ENCODE peak calls at places on chromosomes 2 and 18, in ten cellular contexts. P, A, J, E, M, O, F, Q, S and I are unnamed samples.

GRCh38 chr18:26756556-26756955 is 109.0 kb downstream of the AQP4 start:
- DNase-seq in S (no peak), Q (no peak), J (no peak), P (no peak), E (no peak), F (no peak), M (no peak), A (no peak), O (no peak), I (no peak)

GRCh38 chr2:222592176-222592575 is 63.7 kb downstream of the FARSB start:
- DNase-seq in J (no peak), P (no peak), S (no peak), Q (no peak), M (no peak), E (no peak), O (no peak), F (no peak), A (no peak), I (no peak)

GRCh38 chr2:161234627-161235026 is 73.6 kb upstream of the PSMD14 start:
- DNase-seq in E (no peak), A (no peak), M (no peak), P (no peak), S (no peak), Q (no peak), J (no peak), O (no peak), F (no peak), I (no peak)

GRCh38 chr2:146701183-146701582 is 1143.6 kb upstream of the ACVR2A start:
- DNase-seq in S (peak), J (no peak), E (no peak), A (no peak), F (no peak), P (no peak), O (no peak), M (no peak), Q (no peak), I (no peak)

GRCh38 chr2:126661702-126662465 is 5.9 kb downstream of the GYPC start:
- DNase-seq in M (no peak), A (no peak), O (no peak), S (no peak), J (no peak), Q (no peak), E (no peak), F (no peak), P (no peak), I (no peak)

GRCh38 chr2:192885569-192886160 is 690.9 kb upstream of the TMEFF2 start:
- DNase-seq in Q (no peak), M (no peak), F (no peak), J (no peak), A (no peak), O (no peak), P (no peak), E (no peak), S (no peak), I (peak)

GRCh38 chr2:23516546-23517256 is 131.7 kb downstream of the KLHL29 start:
- DNase-seq in E (peak), M (no peak), J (no peak), P (no peak), Q (no peak), A (no peak), O (no peak), F (no peak), S (no peak), I (no peak)

GRCh38 chr2:171706152-171706803 is 19.0 kb downstream of the DYNC1I2 start:
- DNase-seq in M (no peak), F (no peak), J (no peak), A (no peak), Q (no peak), P (no peak), S (no peak), E (no peak), O (no peak), I (peak)

GRCh38 chr2:70349921-70350685 is 48.2 kb upstream of the FAM136A start:
- DNase-seq in F (no peak), M (no peak), A (no peak), E (no peak), Q (no peak), J (no peak), P (no peak), O (no peak), S (no peak), I (no peak)

GRCh38 chr2:135600915-135601314 is 69.6 kb downstream of the R3HDM1 start:
- DNase-seq in O (no peak), A (no peak), J (no peak), M (no peak), F (no peak), Q (no peak), S (no peak), E (no peak), P (no peak), I (no peak)

GRCh38 chr18:10234281-10234680 is 220.2 kb upstream of the APCDD1 start:
- DNase-seq in P (no peak), O (no peak), J (no peak), A (no peak), E (no peak), M (no peak), F (no peak), S (no peak), Q (no peak), I (no peak)

DNA sequence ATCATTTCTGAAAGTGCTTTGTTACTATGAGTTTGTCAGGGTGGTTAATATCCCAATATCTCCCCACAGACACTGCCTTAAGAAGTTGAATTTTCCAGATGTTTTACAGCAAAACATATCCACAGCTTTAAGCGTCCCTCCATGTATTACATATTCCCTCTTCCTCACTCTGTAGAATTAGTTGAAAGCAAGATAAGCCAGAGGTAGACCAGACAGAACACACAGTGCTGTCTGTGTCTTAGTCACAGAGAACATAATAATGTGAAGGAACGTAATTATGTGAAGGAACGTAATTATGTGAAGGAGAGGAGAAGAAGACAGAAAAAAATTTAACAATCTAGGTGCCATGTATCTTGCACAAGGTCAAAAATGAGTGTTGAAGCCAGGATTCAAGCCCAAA is 81.9 kb upstream of the LRATD1 start:
- DNase-seq in F (no peak), J (no peak), P (no peak), S (no peak), O (no peak), Q (no peak), E (no peak), A (no peak), M (no peak), I (no peak)
- H3K27ac ChIP-seq in F (no peak), J (no peak), P (no peak), S (no peak), O (no peak), Q (no peak), E (no peak), A (no peak), M (no peak), I (no peak)

GRCh38 chr2:229564300-229564907 is 150.0 kb downstream of the DNER start:
- DNase-seq in M (no peak), S (no peak), O (no peak), F (no peak), J (no peak), P (no peak), Q (no peak), A (no peak), E (no peak), I (no peak)

GRCh38 chr2:229563388-229563787 is 151.0 kb downstream of the DNER start:
- DNase-seq in M (no peak), O (no peak), F (no peak), S (no peak), A (no peak), Q (no peak), E (no peak), J (no peak), P (no peak), I (no peak)

GRCh38 chr2:229566380-229566779 is 148.0 kb downstream of the DNER start:
- DNase-seq in A (no peak), P (no peak), J (no peak), E (no peak), F (no peak), S (no peak), Q (no peak), M (no peak), O (no peak), I (no peak)

GRCh38 chr2:229562472-229563127 is 151.8 kb downstream of the DNER start:
- DNase-seq in F (no peak), P (no peak), E (no peak), Q (no peak), M (no peak), S (no peak), O (no peak), J (no peak), A (no peak), I (no peak)
- TF ChIP-seq CTCF in F (no peak), P (no peak), E (no peak), Q (no peak), M (no peak), S (peak), O (no peak), J (no peak), A (no peak), I (no peak)

DNA sequence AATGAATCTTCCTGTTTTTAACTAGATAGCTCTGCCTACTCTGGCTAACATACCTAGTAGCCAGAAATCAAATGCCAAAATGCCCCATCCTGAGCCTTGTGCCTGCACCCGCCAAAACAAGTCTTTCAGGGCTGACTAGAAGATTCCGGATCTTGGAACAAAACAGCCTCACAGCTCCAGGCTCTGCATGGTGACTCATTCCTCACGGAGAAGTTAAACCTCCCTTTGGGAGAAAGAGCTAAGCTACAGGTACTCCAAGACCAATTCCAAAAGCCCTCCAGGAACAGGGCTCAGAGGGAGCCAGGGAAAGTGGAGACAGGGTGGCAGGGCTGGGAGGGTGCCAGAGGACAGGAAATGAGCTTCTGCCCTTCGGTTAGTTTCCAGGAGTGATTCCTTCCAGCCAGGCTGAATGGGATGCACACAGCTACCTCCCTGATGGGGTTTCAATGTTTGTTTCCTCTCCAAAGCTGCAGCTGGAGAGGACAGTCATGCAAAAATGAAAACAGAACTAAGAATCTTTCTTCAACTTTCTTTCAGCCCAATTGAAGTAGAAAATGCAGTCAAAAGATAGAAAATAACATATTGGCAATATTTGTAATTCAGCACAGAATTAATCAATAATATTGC is 295.6 kb downstream of the TNS1 start:
- DNase-seq in P (no peak), J (no peak), E (peak), O (peak), F (no peak), M (no peak), S (no peak), Q (no peak), A (no peak), I (peak)
- H3K27ac ChIP-seq in P (no peak), J (no peak), E (no peak), O (peak), F (no peak), M (peak), S (no peak), Q (no peak), A (no peak), I (peak)

GRCh38 chr2:224801360-224801759 is 85.2 kb upstream of the CCDC195 start:
- DNase-seq in S (peak), P (no peak), Q (no peak), A (no peak), E (no peak), M (no peak), J (no peak), F (no peak), O (no peak), I (no peak)

GRCh38 chr2:224802407-224802806 is 86.2 kb upstream of the CCDC195 start:
- DNase-seq in E (no peak), P (no peak), M (no peak), Q (no peak), A (no peak), S (peak), F (no peak), J (no peak), O (no peak), I (no peak)

GRCh38 chr2:224807153-224807964 is 91.2 kb upstream of the CCDC195 start:
- DNase-seq in M (no peak), O (no peak), P (no peak), Q (no peak), J (no peak), A (no peak), F (no peak), S (no peak), E (no peak), I (peak)
- TF ChIP-seq CTCF in M (no peak), O (no peak), P (no peak), Q (no peak), J (peak), A (no peak), F (no peak), S (peak), E (no peak), I (no peak)

DNA sequence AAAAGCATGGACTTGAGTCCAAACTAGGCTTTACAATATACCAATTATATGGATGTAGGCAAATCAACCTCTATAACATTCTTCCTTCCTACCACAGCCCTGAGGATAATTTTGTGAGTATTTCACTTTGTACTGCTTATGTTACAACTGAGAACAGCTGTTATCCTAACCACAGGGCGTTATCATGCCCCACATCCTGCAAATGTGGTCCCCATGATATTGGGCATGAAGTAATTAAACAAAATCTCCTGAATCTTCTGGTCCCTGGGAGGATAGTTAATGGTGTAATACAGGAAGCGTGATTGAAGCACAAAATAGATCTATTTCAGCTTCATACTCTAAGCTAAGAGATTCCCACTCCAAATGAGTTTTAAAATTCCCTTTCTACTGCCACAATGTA is 223.6 kb downstream of the CDH20 start:
- DNase-seq in F (no peak), Q (no peak), O (no peak), S (no peak), E (no peak), J (no peak), P (no peak), M (no peak), A (no peak), I (no peak)
- H3K27ac ChIP-seq in F (no peak), Q (no peak), O (no peak), S (no peak), E (no peak), J (no peak), P (no peak), M (no peak), A (no peak), I (no peak)

DNA sequence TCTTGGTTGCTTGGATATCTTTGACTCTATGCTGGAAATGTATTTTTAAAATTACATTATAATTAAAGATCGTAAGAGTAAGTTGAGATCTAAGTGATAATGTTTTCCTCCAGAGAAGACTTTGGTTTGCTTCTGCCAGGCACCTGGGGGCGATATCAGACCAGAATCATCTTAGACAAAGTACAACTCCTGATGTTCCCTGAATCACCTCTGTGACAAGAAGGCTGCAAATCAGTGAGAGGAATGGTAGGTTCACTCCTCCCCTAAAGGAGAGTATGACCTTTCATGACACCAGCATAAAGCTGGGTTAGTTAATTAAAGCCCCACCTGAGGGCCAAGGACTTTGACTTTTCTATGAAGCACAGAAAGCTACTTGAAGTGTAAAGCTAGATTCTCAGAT is 114.4 kb upstream of the DTNA start:
- DNase-seq in M (peak), J (no peak), Q (no peak), S (peak), E (no peak), A (no peak), P (no peak), O (no peak), F (no peak), I (no peak)
- TF ChIP-seq CTCF in M (peak), J (peak), Q (no peak), S (peak), E (peak), A (peak), P (no peak), O (peak), F (no peak), I (no peak)

GRCh38 chr2:215880970-215881369 is 132.4 kb downstream of the MREG start:
- DNase-seq in A (no peak), M (no peak), Q (no peak), J (no peak), E (no peak), P (no peak), F (no peak), O (no peak), S (no peak), I (no peak)

GRCh38 chr2:215879977-215880940 is 133.1 kb downstream of the MREG start:
- DNase-seq in P (no peak), A (no peak), J (no peak), E (no peak), S (no peak), Q (no peak), O (no peak), M (no peak), F (no peak), I (no peak)

GRCh38 chr2:215883799-215884198 is 129.6 kb downstream of the MREG start:
- DNase-seq in Q (no peak), E (no peak), P (no peak), S (no peak), J (no peak), F (no peak), A (no peak), M (no peak), O (no peak), I (no peak)

GRCh38 chr2:215882689-215883088 is 130.7 kb downstream of the MREG start:
- DNase-seq in Q (no peak), A (no peak), S (no peak), F (no peak), J (no peak), P (no peak), O (no peak), E (no peak), M (no peak), I (peak)

GRCh38 chr2:215881582-215881981 is 131.8 kb downstream of the MREG start:
- DNase-seq in S (no peak), Q (no peak), J (no peak), M (no peak), A (no peak), P (no peak), F (no peak), O (no peak), E (no peak), I (no peak)
- H3K27ac ChIP-seq in S (no peak), Q (no peak), J (no peak), M (no peak), A (no peak), P (no peak), F (no peak), O (no peak), E (no peak), I (no peak)